ENCODE peak calls at places on chromosomes 1 and 21, in five cellular contexts. A is heart left ventricle; F is colonic mucosa; P is CD8-positive, alpha-beta T cell; D is tibial artery. E is an unnamed sample.
A peak's percentile ranks its signal among the peaks of the same experiment; 100 is the strongest.

GRCh38 chr1:109901106-109901505 is 9.5 kb upstream of the CSF1 start:
- DNase-seq in A (no peak), F (no peak), P (no peak), D (no peak), E (no peak)

GRCh38 chr1:230643887-230644286 is 1.6 kb downstream of the COG2 start:
- DNase-seq in A (no peak), F (no peak), P (no peak), D (no peak), E (no peak)

GRCh38 chr1:212968385-212968863 is 18.1 kb downstream of the VASH2 start:
- DNase-seq in A (no peak), F (no peak), P (no peak), D (no peak), E (peak; percentile 46)

GRCh38 chr1:2413495-2414296 is 1.3 kb upstream of the PEX10 start:
- DNase-seq in A (no peak), F (peak; percentile 49), P (peak; percentile 26), D (no peak), E (no peak)

GRCh38 chr1:2135425-2135824 is 59.1 kb downstream of the FAAP20 start:
- DNase-seq in A (peak; percentile 89), F (no peak), P (no peak), D (peak; percentile 78), E (peak; percentile 90)

GRCh38 chr1:41479808-41480160 is 4.7 kb downstream of the EDN2 start:
- DNase-seq in A (no peak), F (no peak), P (no peak), D (no peak), E (no peak)

GRCh38 chr1:221263831-221264767 is 384.9 kb downstream of the HLX start:
- DNase-seq in A (peak; percentile 45), F (peak; percentile 34), P (peak; percentile 28), D (peak; percentile 73), E (no peak)

GRCh38 chr1:90474158-90474557 is 242.9 kb downstream of the BARHL2 start:
- DNase-seq in A (no peak), F (no peak), P (no peak), D (no peak), E (no peak)

GRCh38 chr1:55214903-55215193 is 316 bp downstream of the USP24 start:
- DNase-seq in A (peak; percentile 59), F (peak; percentile 38), P (no peak), D (peak; percentile 67), E (no peak)

GRCh38 chr1:28921286-28921869 is 7.0 kb downstream of the EPB41 start:
- DNase-seq in A (no peak), F (no peak), P (no peak), D (no peak), E (no peak)

GRCh38 chr21:29152936-29153335 is 22.5 kb downstream of the MAP3K7CL start:
- DNase-seq in A (no peak), F (no peak), P (no peak), D (no peak), E (no peak)

GRCh38 chr1:72498393-72498792 is 216.1 kb upstream of the NEGR1 start:
- DNase-seq in A (no peak), F (no peak), P (no peak), D (no peak), E (no peak)

GRCh38 chr1:84442256-84442655 is 36.8 kb upstream of the RPF1 start:
- DNase-seq in A (no peak), F (no peak), P (no peak), D (no peak), E (no peak)

GRCh38 chr21:35045539-35046222 is 3.4 kb downstream of the RUNX1 start:
- DNase-seq in A (no peak), F (no peak), P (peak; percentile 72), D (no peak), E (no peak)

GRCh38 chr1:63448741-63449140 is 74.3 kb downstream of the ITGB3BP start:
- DNase-seq in A (no peak), F (no peak), P (no peak), D (no peak), E (no peak)

GRCh38 chr1:56939209-56939608 is 26.6 kb downstream of the C8B start:
- DNase-seq in A (no peak), F (no peak), P (no peak), D (no peak), E (no peak)

GRCh38 chr1:205449750-205450443 is 5.9 kb downstream of the BLACAT1 start:
- DNase-seq in A (no peak), F (peak; percentile 74), P (no peak), D (no peak), E (no peak)

GRCh38 chr21:18368193-18368592 is 35.4 kb downstream of the TMPRSS15 start:
- DNase-seq in A (no peak), F (no peak), P (no peak), D (no peak), E (no peak)

GRCh38 chr1:46477153-46477929 is 12.3 kb upstream of the DMBX1 start:
- DNase-seq in A (peak; percentile 63), F (peak; percentile 80), P (peak; percentile 63), D (peak; percentile 76), E (no peak)

GRCh38 chr1:8671313-8671917 is 146.0 kb downstream of the RERE start:
- DNase-seq in A (no peak), F (peak; percentile 51), P (no peak), D (no peak), E (no peak)

GRCh38 chr1:57831624-57832023 is 407.8 kb upstream of the DAB1 start:
- DNase-seq in A (no peak), F (no peak), P (no peak), D (no peak), E (no peak)

GRCh38 chr1:93588206-93588605 is 93.4 kb downstream of the BCAR3 start:
- DNase-seq in A (peak; percentile 37), F (no peak), P (no peak), D (no peak), E (no peak)

GRCh38 chr1:169102567-169102966 is 3.9 kb upstream of the ATP1B1 start:
- DNase-seq in A (peak; percentile 46), F (peak; percentile 36), P (no peak), D (no peak), E (no peak)

GRCh38 chr1:24641646-24642151 is 1.4 kb upstream of the SRRM1 start:
- DNase-seq in A (peak; percentile 58), F (peak; percentile 45), P (peak; percentile 37), D (peak; percentile 74), E (no peak)

GRCh38 chr1:67313934-67314671 is 6.4 kb downstream of the IL12RB2 start:
- DNase-seq in A (no peak), F (no peak), P (no peak), D (no peak), E (no peak)

GRCh38 chr21:41247561-41247968 is 69.0 kb upstream of the FAM3B start:
- DNase-seq in A (no peak), F (peak; percentile 78), P (no peak), D (peak; percentile 95), E (peak; percentile 86)

GRCh38 chr1:209727785-209728184 is 23.1 kb downstream of the HSD11B1 start:
- DNase-seq in A (no peak), F (no peak), P (no peak), D (no peak), E (no peak)

GRCh38 chr1:169894424-169895145 is 889 bp upstream of the SCYL3 start:
- DNase-seq in A (no peak), F (no peak), P (no peak), D (no peak), E (no peak)

DNA sequence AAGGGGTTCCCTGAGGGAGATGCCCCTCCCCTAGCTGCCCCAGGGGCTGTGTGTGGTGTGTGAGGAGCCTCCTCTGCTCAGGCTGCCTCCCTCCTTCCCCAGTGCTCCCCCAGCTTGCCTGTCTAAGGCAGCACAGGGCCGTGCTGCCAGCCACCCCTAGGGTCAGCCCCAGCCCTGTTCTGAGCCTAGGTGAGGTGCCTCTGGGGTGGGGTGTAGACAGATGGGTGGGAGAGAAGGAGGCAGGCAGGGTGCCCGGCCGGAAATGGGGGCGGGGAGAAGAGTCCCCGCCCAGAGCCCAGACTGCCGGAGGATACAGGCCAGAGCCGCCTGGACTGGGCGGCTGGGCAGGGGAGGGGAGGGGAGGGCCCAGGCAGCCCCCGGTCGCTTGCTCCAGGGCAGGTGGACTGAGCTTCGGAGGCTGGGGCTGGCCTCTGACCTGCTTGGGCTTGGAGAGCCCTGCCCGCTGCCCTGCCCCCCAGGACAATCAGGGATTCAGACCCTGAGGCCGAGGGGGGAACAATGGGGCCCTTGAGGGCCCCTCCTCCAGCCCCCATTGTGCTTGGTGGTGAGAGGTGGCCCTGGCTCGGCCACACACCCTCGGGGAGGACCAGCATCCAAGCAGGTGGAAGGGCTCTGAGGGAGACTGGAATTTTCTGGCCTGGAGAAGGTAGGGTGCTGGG is at the start of gene GJC2:
- DNase-seq in A (peak; percentile 75), F (no peak), P (no peak), D (peak; percentile 74), E (no peak)
- H3K4me3 ChIP-seq in A (peak within 1 kb of the TSS; percentile 31), F (no peak within 1 kb of the TSS), P (no peak within 1 kb of the TSS), D (peak within 1 kb of the TSS; percentile 12), E (peak within 1 kb of the TSS; percentile 61)

GRCh38 chr1:161096015-161096414 is 2.1 kb upstream of the KLHDC9 start:
- DNase-seq in A (no peak), F (no peak), P (no peak), D (no peak), E (no peak)

GRCh38 chr1:161099090-161099802 is 1.1 kb downstream of the KLHDC9 start:
- DNase-seq in A (no peak), F (no peak), P (no peak), D (no peak), E (no peak)

GRCh38 chr1:161100534-161100933 is 2.4 kb downstream of the KLHDC9 start:
- DNase-seq in A (no peak), F (no peak), P (no peak), D (peak; percentile 19), E (no peak)

GRCh38 chr1:161096514-161096913 is 1.6 kb upstream of the KLHDC9 start:
- DNase-seq in A (no peak), F (no peak), P (no peak), D (no peak), E (no peak)

GRCh38 chr1:161098161-161099068 is at the start of gene KLHDC9:
- DNase-seq in A (peak; percentile 84), F (peak; percentile 90), P (peak; percentile 73), D (peak; percentile 83), E (no peak)
- TF ChIP-seq CTCF in A (no peak), F (no peak), P (no peak), D (no peak), E (no peak)

DNA sequence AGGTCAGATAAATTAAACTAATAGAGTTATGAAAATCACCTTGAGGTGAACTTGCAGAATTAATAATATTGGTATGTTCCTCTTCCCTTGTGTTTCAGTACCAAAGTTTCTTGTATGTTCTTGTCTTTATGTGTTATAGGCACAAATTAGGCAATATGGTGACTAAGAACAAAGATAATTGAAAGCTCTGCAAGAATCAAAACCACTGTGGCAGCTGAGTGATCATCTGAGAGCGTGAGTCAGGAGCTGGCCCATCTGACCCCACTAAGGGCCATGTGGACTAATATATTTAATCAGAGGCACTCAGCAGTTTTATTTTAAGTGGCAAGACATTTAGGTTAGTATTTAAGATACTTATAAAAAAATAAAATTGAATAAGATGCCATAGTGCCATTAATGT is 12.8 kb upstream of the CASQ2 start:
- DNase-seq in A (no peak), F (no peak), P (no peak), D (no peak), E (no peak)
- H3K27ac ChIP-seq in A (no peak overlapping the region), F (no peak overlapping the region), P (no peak overlapping the region), D (no peak overlapping the region), E (no peak overlapping the region)

DNA sequence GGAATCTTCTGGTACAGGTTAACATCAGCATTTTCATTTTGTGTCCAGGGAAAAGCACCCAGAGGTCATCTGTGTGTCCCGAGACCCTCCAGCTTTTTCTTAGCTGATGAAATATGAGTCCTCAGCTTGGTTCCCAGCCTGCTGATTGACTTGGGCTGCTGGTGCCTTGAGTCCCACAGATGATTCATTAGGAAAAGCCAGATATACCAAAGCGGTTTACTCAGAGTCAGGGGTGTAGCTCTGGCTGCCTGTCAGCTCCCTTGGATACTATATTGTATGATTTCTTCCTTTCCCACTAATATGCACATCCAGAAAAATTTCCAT is 43.7 kb upstream of the MAB21L3 start:
- DNase-seq in A (peak; percentile 50), F (no peak), P (no peak), D (peak; percentile 68), E (no peak)
- H3K4me3 ChIP-seq in A (no peak overlapping the region), F (no peak overlapping the region), P (no peak overlapping the region), D (no peak overlapping the region), E (no peak overlapping the region)

E was measured in coronary artery.